ENCODE peak calls at places on chromosomes 16 and 17, in ten cellular contexts. N is stimulated activated CD8-positive, alpha-beta memory T cell treated with anti-CD3 and anti-CD28 coated beads, Interleukin-12 subunit alpha, Interleukin-12 subunit beta, amount 100 ng/mL, for 1 hour; L is neural crest cell; A is RCC 7860; X is activated T-helper 1 cell treated with Interleukin-2 at 50 U/mL for 16 hours; Z is HCT116; C is Right ventricle myocardium superior; S is stimulated activated CD4-positive, alpha-beta T cell treated with anti-CD3 and anti-CD28 coated beads, Interleukin-2, amount 100 ng/mL, for 48 hours; J is T-helper 2 cell; O is esophagus squamous epithelium. P is an unnamed sample.

GRCh38 chr17:28533091-28533670 is 19.2 kb downstream of the UNC119 start:
- DNase-seq in N (no peak), L (no peak), A (no peak), X (no peak), Z (no peak), C (peak), S (no peak), J (no peak), O (no peak), P (no peak)

GRCh38 chr17:31787857-31788570 is 71.0 kb downstream of the COPRS start:
- DNase-seq in N (no peak), L (no peak), A (peak), X (no peak), Z (peak), C (no peak), S (no peak), J (no peak), O (no peak), P (no peak)

GRCh38 chr17:51860934-51861561 is 297.5 kb downstream of the CA10 start:
- DNase-seq in N (no peak), L (peak), A (peak), X (no peak), Z (peak), C (no peak), S (peak), J (no peak), O (no peak), P (no peak)

GRCh38 chr16:75733305-75734141 is 7.2 kb upstream of the CPHXL start:
- DNase-seq in N (no peak), L (no peak), A (no peak), X (no peak), Z (no peak), C (no peak), S (no peak), J (no peak), O (no peak), P (no peak)

GRCh38 chr16:49015189-49015540 is 266.5 kb downstream of the CBLN1 start:
- DNase-seq in N (no peak), L (no peak), A (no peak), X (no peak), Z (no peak), C (no peak), S (no peak), J (no peak), O (no peak), P (no peak)

GRCh38 chr16:65111306-65111705 is 10.6 kb downstream of the CDH11 start:
- DNase-seq in N (no peak), L (no peak), A (no peak), X (no peak), Z (no peak), C (no peak), S (no peak), J (no peak), O (no peak), P (no peak)

GRCh38 chr17:40551874-40552768 is 13.2 kb downstream of the CCR7 start:
- DNase-seq in N (no peak), L (no peak), A (no peak), X (no peak), Z (no peak), C (peak), S (peak), J (no peak), O (no peak), P (no peak)

GRCh38 chr16:24841291-24841690 is 4.5 kb upstream of the SLC5A11 start:
- DNase-seq in N (no peak), L (no peak), A (no peak), X (no peak), Z (no peak), C (no peak), S (no peak), J (no peak), O (no peak), P (no peak)

GRCh38 chr16:12097523-12098428 is 121.2 kb downstream of the SNX29 start:
- DNase-seq in N (no peak), L (no peak), A (no peak), X (no peak), Z (no peak), C (no peak), S (no peak), J (no peak), O (no peak), P (no peak)

GRCh38 chr17:66777689-66778225 is 57.2 kb upstream of the CACNG5 start:
- DNase-seq in N (no peak), L (no peak), A (no peak), X (no peak), Z (no peak), C (no peak), S (no peak), J (no peak), O (no peak), P (no peak)

GRCh38 chr16:14296663-14297062 is 225.5 kb downstream of the MRTFB start:
- DNase-seq in N (no peak), L (no peak), A (no peak), X (no peak), Z (no peak), C (no peak), S (no peak), J (no peak), O (no peak), P (no peak)

GRCh38 chr17:14616508-14616907 is 315.6 kb downstream of the HS3ST3B1 start:
- DNase-seq in N (no peak), L (no peak), A (no peak), X (no peak), Z (no peak), C (no peak), S (no peak), J (no peak), O (no peak), P (no peak)

GRCh38 chr17:11493947-11494346 is 104.3 kb upstream of the DNAH9 start:
- DNase-seq in N (no peak), L (no peak), A (no peak), X (no peak), Z (no peak), C (no peak), S (no peak), J (no peak), O (no peak), P (no peak)

GRCh38 chr16:24847358-24847664 is 1.5 kb downstream of the SLC5A11 start:
- DNase-seq in N (no peak), L (no peak), A (no peak), X (no peak), Z (no peak), C (no peak), S (no peak), J (no peak), O (no peak), P (no peak)

GRCh38 chr17:13334374-13334773 is 267.4 kb downstream of the HS3ST3A1 start:
- DNase-seq in N (no peak), L (no peak), A (no peak), X (no peak), Z (no peak), C (no peak), S (no peak), J (no peak), O (no peak), P (no peak)

GRCh38 chr16:84879569-84880487 is 60.0 kb downstream of the CRISPLD2 start:
- DNase-seq in N (no peak), L (no peak), A (peak), X (no peak), Z (peak), C (no peak), S (no peak), J (no peak), O (no peak), P (no peak)

GRCh38 chr17:43803758-43804157 is 23.5 kb downstream of the CFAP97D1 start:
- DNase-seq in N (no peak), L (no peak), A (no peak), X (no peak), Z (no peak), C (no peak), S (no peak), J (no peak), O (no peak), P (no peak)

GRCh38 chr16:58507963-58508670 is 7.2 kb upstream of the SETD6 start:
- DNase-seq in N (no peak), L (no peak), A (no peak), X (no peak), Z (no peak), C (no peak), S (no peak), J (no peak), O (no peak), P (no peak)

GRCh38 chr17:4978720-4979119 is 8.8 kb downstream of the CAMTA2 start:
- DNase-seq in N (no peak), L (no peak), A (no peak), X (no peak), Z (no peak), C (no peak), S (no peak), J (no peak), O (no peak), P (no peak)

GRCh38 chr16:23945243-23945642 is 109.5 kb downstream of the PRKCB start:
- DNase-seq in N (no peak), L (no peak), A (no peak), X (no peak), Z (no peak), C (no peak), S (no peak), J (no peak), O (no peak), P (no peak)

GRCh38 chr17:62778990-62779681 is 29.0 kb downstream of the MARCHF10 start:
- DNase-seq in N (no peak), L (no peak), A (peak), X (no peak), Z (peak), C (no peak), S (no peak), J (peak), O (no peak), P (no peak)

GRCh38 chr16:12819126-12820117 is 15.7 kb upstream of the CPPED1 start:
- DNase-seq in N (peak), L (peak), A (peak), X (peak), Z (peak), C (peak), S (peak), J (peak), O (no peak), P (peak)

GRCh38 chr16:81365731-81366130 is 51.0 kb downstream of the GAN start:
- DNase-seq in N (no peak), L (no peak), A (no peak), X (no peak), Z (no peak), C (no peak), S (no peak), J (no peak), O (no peak), P (no peak)

P was measured in activated CD4-positive, CD25-positive, alpha-beta regulatory T cell treated with anti-CD3 and anti-CD28 coated beads, Interleukin-2, amount 50 U/mL, for 16 hours.